ENCODE peak calls at places on chromosomes 6 and 20, in ten cellular contexts. V is thyroid gland, L is tibial artery, T is skeletal muscle cell, U is lung, R is uterus, D is upper lobe of right lung, W is cardiac fibroblast, K is neural progenitor cell, P is choroid plexus epithelial cell. G is an unnamed sample.

GRCh38 chr20:21704408-21705385 is 767 bp upstream of the PAX1 start:
- DNase-seq in U (no peak), R (no peak), K (peak), L (no peak), T (no peak), V (no peak), W (no peak), P (no peak), D (no peak), G (no peak)

GRCh38 chr6:112044196-112044595 is 9.7 kb upstream of the CCN6 start:
- DNase-seq in T (no peak), W (no peak), R (no peak), U (no peak), L (no peak), K (no peak), V (no peak), P (no peak), D (no peak), G (no peak)

GRCh38 chr6:45422541-45423110 is 44.9 kb upstream of the SUPT3H start:
- DNase-seq in U (peak), R (no peak), T (no peak), L (peak), V (peak), K (peak), W (peak), D (no peak), P (peak), G (no peak)

GRCh38 chr20:2314759-2315439 is 19.1 kb downstream of the TGM3 start:
- DNase-seq in L (peak), R (no peak), K (no peak), T (peak), P (peak), W (peak), U (no peak), V (no peak), D (no peak), G (no peak)

GRCh38 chr6:290111-290932 is 2.0 kb upstream of the DUSP22 start:
- DNase-seq in R (no peak), U (peak), T (no peak), V (no peak), K (no peak), P (no peak), W (no peak), D (no peak), L (no peak), G (no peak)

GRCh38 chr6:149024361-149024760 is 277.5 kb downstream of the UST start:
- DNase-seq in W (no peak), L (no peak), R (no peak), T (no peak), U (no peak), V (no peak), K (no peak), D (no peak), P (no peak), G (no peak)

GRCh38 chr20:52105045-52105572 is 86.5 kb downstream of the ZFP64 start:
- DNase-seq in T (no peak), P (peak), D (peak), L (no peak), V (peak), W (peak), R (no peak), K (peak), U (no peak), G (no peak)

GRCh38 chr6:38391909-38392614 is 247.7 kb downstream of the BTBD9 start:
- DNase-seq in R (no peak), L (no peak), W (peak), V (no peak), U (no peak), D (no peak), P (peak), T (no peak), K (no peak), G (no peak)

GRCh38 chr6:91127752-91128151 is 540.9 kb upstream of the MAP3K7 start:
- DNase-seq in P (no peak), U (no peak), R (no peak), T (no peak), W (no peak), K (no peak), V (no peak), D (no peak), L (no peak), G (no peak)

DNA sequence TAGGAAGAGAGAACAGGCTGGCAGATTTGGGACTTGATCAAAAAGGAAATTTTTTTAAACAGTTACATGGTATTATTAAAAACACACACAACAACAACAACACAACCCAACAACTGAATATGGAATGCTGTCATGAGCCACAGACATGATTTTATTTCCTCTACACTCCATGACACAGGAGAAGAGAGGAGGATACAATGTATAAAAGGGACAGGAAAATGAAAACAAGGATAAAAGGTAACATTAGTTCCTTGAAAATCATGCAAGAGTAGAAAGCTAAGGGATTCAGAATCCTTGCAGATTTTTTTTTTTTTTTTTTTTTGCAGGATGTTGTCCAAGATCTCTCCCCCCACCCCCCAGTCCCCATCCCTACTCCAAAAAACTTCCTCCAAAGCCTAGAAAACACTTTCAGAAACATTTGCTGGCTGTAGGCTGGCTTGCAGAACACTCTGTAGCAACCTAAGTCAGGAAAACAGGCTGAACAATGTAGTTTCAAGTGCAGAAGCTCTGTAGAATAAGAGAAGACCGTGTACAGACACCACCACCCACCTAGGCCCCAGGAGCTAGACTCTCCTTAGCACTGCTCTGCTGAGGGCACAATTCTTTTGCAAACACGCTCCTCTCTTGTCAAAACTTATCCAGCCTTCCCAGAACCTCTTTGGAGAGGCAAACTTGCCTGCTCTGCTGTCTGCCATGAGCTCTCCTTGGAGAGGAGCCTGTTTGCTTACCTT is 845 bp downstream of the ZMYND8 start:
- DNase-seq in T (no peak), U (no peak), P (no peak), K (peak), R (no peak), D (no peak), V (no peak), L (no peak), W (no peak), G (no peak)
- H3K4me3 ChIP-seq in T (peak), U (no peak), P (peak), K (peak), R (no peak), D (peak), V (no peak), L (no peak), W (peak), G (peak)

GRCh38 chr6:27562027-27562410 is 89.1 kb upstream of the ZNF184 start:
- DNase-seq in P (no peak), V (no peak), W (peak), R (no peak), K (no peak), D (no peak), U (no peak), L (no peak), T (no peak), G (no peak)
- H3K4me3 ChIP-seq in P (no peak), V (no peak), W (no peak), R (no peak), K (no peak), D (no peak), U (no peak), L (no peak), T (no peak), G (no peak)

GRCh38 chr6:44262467-44263356 is 2.6 kb downstream of the NFKBIE start:
- DNase-seq in V (no peak), U (no peak), L (no peak), D (no peak), K (no peak), T (no peak), P (no peak), W (no peak), R (no peak), G (no peak)
- H3K4me3 ChIP-seq in V (no peak), U (no peak), L (peak), D (peak), K (no peak), T (peak), P (peak), W (no peak), R (no peak), G (peak)

DNA sequence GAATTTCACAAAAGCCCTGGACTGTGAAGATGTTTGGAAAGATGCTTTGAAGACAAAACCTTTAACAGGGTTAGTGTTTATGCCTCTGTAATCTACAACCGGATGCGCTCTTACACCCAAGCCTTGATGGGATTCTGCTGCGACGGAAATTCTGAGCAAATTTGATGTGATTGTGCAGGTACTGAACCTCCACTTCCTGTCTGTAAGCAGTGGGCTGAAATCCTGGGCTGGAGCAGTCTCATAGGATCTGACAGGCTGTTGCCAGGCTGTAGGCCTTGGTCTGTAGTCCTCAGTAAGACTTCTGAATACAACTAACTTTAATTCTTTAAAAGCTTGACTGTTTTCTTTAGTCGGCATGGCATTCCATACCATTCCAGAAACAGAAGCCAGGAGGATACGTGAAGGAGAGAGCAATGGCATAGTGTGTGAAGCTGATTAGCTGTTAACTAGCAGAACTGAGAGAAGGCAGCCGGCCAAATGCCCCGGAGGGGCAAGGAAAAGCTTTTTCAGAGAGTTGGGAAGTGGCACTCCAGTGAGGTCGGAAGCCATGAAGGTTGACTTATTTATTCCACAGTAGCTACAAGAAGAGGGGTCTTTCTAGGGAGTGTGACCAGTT is 68.3 kb downstream of the ADTRP start:
- DNase-seq in D (no peak), W (no peak), T (no peak), R (no peak), U (no peak), L (no peak), P (no peak), V (peak), K (no peak), G (no peak)
- H3K4me3 ChIP-seq in D (no peak), W (no peak), T (no peak), R (no peak), U (no peak), L (no peak), P (no peak), V (no peak), K (no peak), G (no peak)

GRCh38 chr20:35226126-35226774 is at the start of gene MMP24:
- DNase-seq in D (no peak), R (no peak), V (no peak), P (no peak), T (no peak), U (no peak), K (peak), L (no peak), W (no peak), G (no peak)
- H3K4me3 ChIP-seq in D (peak), R (no peak), V (no peak), P (peak), T (peak), U (peak), K (peak), L (peak), W (peak), G (peak)

GRCh38 chr6:1313364-1313754 is 1.5 kb downstream of the FOXQ1 start:
- DNase-seq in D (peak), V (peak), U (no peak), W (no peak), L (no peak), K (no peak), R (no peak), P (no peak), T (no peak), G (no peak)
- H3K4me3 ChIP-seq in D (peak), V (no peak), U (peak), W (no peak), L (no peak), K (no peak), R (no peak), P (peak), T (no peak), G (peak)

GRCh38 chr20:64049887-64050260 is 435 bp upstream of the SOX18 start:
- DNase-seq in L (no peak), D (no peak), T (no peak), W (no peak), V (no peak), K (no peak), U (no peak), P (no peak), R (no peak), G (no peak)
- H3K4me3 ChIP-seq in L (no peak), D (peak), T (peak), W (no peak), V (no peak), K (peak), U (no peak), P (no peak), R (no peak), G (no peak)

GRCh38 chr6:156967852-156968251 is 190.7 kb downstream of the ARID1B start:
- DNase-seq in R (no peak), L (no peak), U (no peak), K (no peak), W (no peak), D (no peak), V (no peak), P (no peak), T (no peak), G (no peak)

GRCh38 chr6:156969233-156969632 is 192.1 kb downstream of the ARID1B start:
- DNase-seq in W (no peak), K (no peak), P (no peak), D (no peak), R (no peak), L (no peak), V (no peak), U (no peak), T (no peak), G (no peak)

GRCh38 chr6:156961282-156961892 is 184.2 kb downstream of the ARID1B start:
- DNase-seq in K (no peak), V (no peak), T (no peak), R (no peak), P (no peak), D (no peak), W (no peak), U (no peak), L (no peak), G (no peak)

GRCh38 chr6:156960525-156960924 is 183.3 kb downstream of the ARID1B start:
- DNase-seq in U (no peak), D (no peak), W (no peak), R (no peak), P (no peak), T (no peak), K (no peak), V (no peak), L (no peak), G (no peak)

GRCh38 chr6:156963712-156964700 is 186.8 kb downstream of the ARID1B start:
- DNase-seq in L (no peak), T (no peak), D (no peak), U (no peak), K (no peak), P (peak), W (peak), V (peak), R (no peak), G (no peak)
- H3K4me3 ChIP-seq in L (peak), T (peak), D (peak), U (no peak), K (no peak), P (peak), W (no peak), V (no peak), R (no peak), G (peak)

GRCh38 chr20:25580711-25581110 is 4.6 kb downstream of the NINL start:
- DNase-seq in V (peak), R (no peak), W (peak), K (no peak), P (peak), L (no peak), D (peak), U (peak), T (no peak), G (no peak)
- H3K4me3 ChIP-seq in V (no peak), R (no peak), W (no peak), K (no peak), P (no peak), L (no peak), D (no peak), U (no peak), T (no peak), G (no peak)

GRCh38 chr6:83429269-83429668 is 1.6 kb downstream of the ME1 start:
- DNase-seq in U (no peak), R (no peak), V (no peak), T (no peak), L (no peak), D (no peak), K (no peak), P (no peak), W (no peak), G (no peak)
- H3K4me3 ChIP-seq in U (no peak), R (no peak), V (no peak), T (no peak), L (peak), D (no peak), K (no peak), P (peak), W (no peak), G (peak)